ENCODE peak calls at places on chromosomes 1 and 21, in five cellular contexts. C, T, J, S and Y are unnamed samples.

GRCh38 chr1:153945795-153946621 is 510 bp downstream of the DENND4B start:
- DNase-seq in C (peak), T (peak), J (peak), S (peak), Y (peak)

GRCh38 chr1:111202707-111203623 is 2.5 kb upstream of the DENND2D start:
- DNase-seq in C (no peak), T (no peak), J (no peak), S (no peak), Y (no peak)

GRCh38 chr1:40740039-40740991 is 43.3 kb upstream of the KCNQ4 start:
- DNase-seq in C (no peak), T (no peak), J (no peak), S (no peak), Y (no peak)

GRCh38 chr1:178768423-178768822 is 43.4 kb downstream of the RALGPS2 start:
- DNase-seq in C (peak), T (peak), J (no peak), S (peak), Y (no peak)

GRCh38 chr1:107593436-107594209 is 371.4 kb downstream of the VAV3 start:
- DNase-seq in C (no peak), T (no peak), J (no peak), S (no peak), Y (no peak)

GRCh38 chr1:155940531-155940992 is 876 bp upstream of the RXFP4 start:
- DNase-seq in C (peak), T (no peak), J (peak), S (no peak), Y (no peak)

GRCh38 chr1:21861602-21862429 is 49.8 kb downstream of the LDLRAD2 start:
- DNase-seq in C (no peak), T (no peak), J (no peak), S (no peak), Y (no peak)

GRCh38 chr1:214306270-214306669 is 25.3 kb downstream of the SMYD2 start:
- DNase-seq in C (no peak), T (no peak), J (no peak), S (no peak), Y (no peak)

GRCh38 chr21:26070822-26071425 is 99.6 kb downstream of the APP start:
- DNase-seq in C (peak), T (peak), J (no peak), S (no peak), Y (peak)

GRCh38 chr1:198656500-198656932 is 17.7 kb downstream of the PTPRC start:
- DNase-seq in C (peak), T (peak), J (peak), S (no peak), Y (peak)

GRCh38 chr1:168871531-168871930 is 142.5 kb upstream of the DPT start:
- DNase-seq in C (no peak), T (no peak), J (no peak), S (no peak), Y (no peak)

GRCh38 chr1:178267646-178268094 is 173.8 kb downstream of the RASAL2 start:
- DNase-seq in C (peak), T (no peak), J (no peak), S (no peak), Y (no peak)

GRCh38 chr1:62230724-62231123 is 36.1 kb downstream of the L1TD1 start:
- DNase-seq in C (peak), T (no peak), J (peak), S (no peak), Y (no peak)

GRCh38 chr1:19450811-19451564 is 34.4 kb downstream of the CAPZB start:
- DNase-seq in C (peak), T (no peak), J (no peak), S (no peak), Y (no peak)

GRCh38 chr1:35539824-35540261 is 17.4 kb downstream of the KIAA0319L start:
- DNase-seq in C (peak), T (no peak), J (no peak), S (no peak), Y (no peak)

GRCh38 chr1:66210653-66211052 is 323.3 kb upstream of the SGIP1 start:
- DNase-seq in C (no peak), T (no peak), J (no peak), S (no peak), Y (no peak)

GRCh38 chr1:183339556-183340167 is 78.5 kb downstream of the NMNAT2 start:
- DNase-seq in C (no peak), T (no peak), J (no peak), S (no peak), Y (no peak)

GRCh38 chr1:193036337-193037047 is 22.7 kb downstream of the UCHL5 start:
- DNase-seq in C (no peak), T (no peak), J (no peak), S (no peak), Y (no peak)

GRCh38 chr1:177983824-177984528 is 14.1 kb upstream of the SEC16B start:
- DNase-seq in C (peak), T (no peak), J (peak), S (no peak), Y (no peak)

GRCh38 chr1:211267204-211267857 is 8.2 kb downstream of the RCOR3 start:
- DNase-seq in C (no peak), T (no peak), J (no peak), S (no peak), Y (no peak)

GRCh38 chr1:232249335-232249734 is 380.6 kb downstream of the SIPA1L2 start:
- DNase-seq in C (peak), T (no peak), J (no peak), S (no peak), Y (no peak)

GRCh38 chr1:7474786-7475502 is 296.2 kb upstream of the VAMP3 start:
- DNase-seq in C (no peak), T (no peak), J (no peak), S (no peak), Y (no peak)

GRCh38 chr1:42456754-42457089 is 379 bp downstream of the PPCS start:
- DNase-seq in C (peak), T (no peak), J (peak), S (peak), Y (no peak)

GRCh38 chr1:182784556-182785171 is 4.9 kb upstream of the NPL start:
- DNase-seq in C (peak), T (peak), J (no peak), S (peak), Y (peak)

GRCh38 chr1:222798111-222798510 is 16.7 kb upstream of the DISP1 start:
- DNase-seq in C (peak), T (no peak), J (no peak), S (no peak), Y (peak)

GRCh38 chr1:206975313-206975712 is 5.1 kb upstream of the FCAMR start:
- DNase-seq in C (no peak), T (no peak), J (no peak), S (no peak), Y (no peak)

GRCh38 chr21:38354231-38354630 is 97.4 kb downstream of the KCNJ15 start:
- DNase-seq in C (no peak), T (no peak), J (no peak), S (no peak), Y (no peak)

GRCh38 chr1:212368073-212368484 is 46.6 kb downstream of the PACC1 start:
- DNase-seq in C (peak), T (peak), J (no peak), S (peak), Y (peak)

GRCh38 chr1:10516244-10516643 is 41.5 kb downstream of the PEX14 start:
- DNase-seq in C (no peak), T (no peak), J (no peak), S (no peak), Y (no peak)

GRCh38 chr21:45304945-45305344 is 17.2 kb upstream of the POFUT2 start:
- DNase-seq in C (no peak), T (no peak), J (peak), S (no peak), Y (no peak)

GRCh38 chr1:224432141-224432540 is 2.5 kb downstream of the WDR26 start:
- DNase-seq in C (peak), T (no peak), J (no peak), S (no peak), Y (no peak)

GRCh38 chr1:175839678-175840669 is 96.6 kb upstream of the TNR start:
- DNase-seq in C (peak), T (no peak), J (no peak), S (no peak), Y (no peak)

GRCh38 chr1:18681423-18681835 is 50.8 kb downstream of the PAX7 start:
- DNase-seq in C (peak), T (peak), J (no peak), S (peak), Y (no peak)

GRCh38 chr1:24541711-24542346 is 14.1 kb upstream of the NCMAP start:
- DNase-seq in C (no peak), T (no peak), J (no peak), S (no peak), Y (no peak)

GRCh38 chr1:58515794-58516401 is 30.6 kb downstream of the OMA1 start:
- DNase-seq in C (peak), T (peak), J (no peak), S (peak), Y (peak)

GRCh38 chr21:34967509-34968289 is 81.4 kb downstream of the RUNX1 start:
- DNase-seq in C (no peak), T (no peak), J (no peak), S (no peak), Y (no peak)

GRCh38 chr1:197908695-197909336 is 6.4 kb downstream of the C1orf53 start:
- DNase-seq in C (no peak), T (no peak), J (no peak), S (no peak), Y (no peak)

GRCh38 chr1:186957339-186957738 is 128.6 kb downstream of the PLA2G4A start:
- DNase-seq in C (no peak), T (no peak), J (no peak), S (no peak), Y (no peak)

GRCh38 chr1:207808322-207808705 is 56.5 kb downstream of the CD46 start:
- DNase-seq in C (no peak), T (no peak), J (peak), S (no peak), Y (no peak)

GRCh38 chr1:85628791-85629531 is 48.4 kb downstream of the CCN1 start:
- DNase-seq in C (peak), T (no peak), J (peak), S (no peak), Y (no peak)